ENCODE peak calls at places on chromosome 1, in ten cellular contexts. G is D341Med; P is stimulated activated CD4-positive, alpha-beta T cell treated with anti-CD3 and anti-CD28 coated beads, Interleukin-1b, Interleukin-23, amount 100 ng/mL, for 4 hours; M is HFF-Myc; K is GM12865; N is upper lobe of right lung; B is AG08395; E is HCT116; T is lung; D is activated CD4-positive, alpha-beta T cell treated with anti-CD3 and anti-CD28 coated beads, Interleukin-2, amount 10 ng/mL, durations not matched to agents 7 days and 5 days. X is an unnamed sample.

GRCh38 chr1:73998348-73998959 is 199.5 kb downstream of the LRRIQ3 start:
- DNase-seq in G (peak; percentile 30), P (no peak), M (peak; percentile 1), K (peak; percentile 50), N (no peak), B (peak; percentile 43), E (peak; percentile 8), T (no peak), D (no peak), X (no peak)

GRCh38 chr1:111948209-111949131 is 41.0 kb downstream of the KCND3 start:
- DNase-seq in G (no peak), P (no peak), M (no peak), K (no peak), N (peak; percentile 54), B (peak; percentile 51), E (no peak), T (no peak), D (no peak), X (no peak)

GRCh38 chr1:160369087-160369486 is 2.2 kb downstream of the NHLH1 start:
- DNase-seq in G (no peak), P (no peak), M (no peak), K (no peak), N (no peak), B (no peak), E (no peak), T (no peak), D (no peak), X (no peak)

GRCh38 chr1:211323156-211324063 is 3.2 kb upstream of the TRAF5 start:
- DNase-seq in G (peak; percentile 84), P (no peak), M (no peak), K (peak; percentile 81), N (no peak), B (peak; percentile 75), E (no peak), T (no peak), D (peak; percentile 81), X (peak; percentile 43)

GRCh38 chr1:184383772-184384323 is 3.0 kb upstream of the C1orf21 start:
- DNase-seq in G (no peak), P (no peak), M (no peak), K (no peak), N (no peak), B (no peak), E (no peak), T (no peak), D (no peak), X (no peak)

GRCh38 chr1:38274974-38275373 is 228.4 kb upstream of the POU3F1 start:
- DNase-seq in G (no peak), P (no peak), M (no peak), K (no peak), N (peak; percentile 52), B (no peak), E (no peak), T (no peak), D (no peak), X (no peak)

GRCh38 chr1:86872086-86872485 is 41.8 kb downstream of the SELENOF start:
- DNase-seq in G (no peak), P (no peak), M (no peak), K (no peak), N (no peak), B (no peak), E (no peak), T (no peak), D (no peak), X (no peak)

GRCh38 chr1:225737179-225737578 is 40.4 kb upstream of the SRP9 start:
- DNase-seq in G (no peak), P (no peak), M (no peak), K (no peak), N (no peak), B (no peak), E (no peak), T (no peak), D (no peak), X (no peak)

GRCh38 chr1:241457421-241457820 is 62.1 kb downstream of the FH start:
- DNase-seq in G (no peak), P (no peak), M (no peak), K (no peak), N (no peak), B (no peak), E (no peak), T (no peak), D (no peak), X (no peak)

GRCh38 chr1:54376085-54377039 is 29.8 kb downstream of the SSBP3 start:
- DNase-seq in G (no peak), P (no peak), M (no peak), K (peak; percentile 97), N (no peak), B (no peak), E (peak; percentile 13), T (no peak), D (peak; percentile 23), X (no peak)

GRCh38 chr1:119516680-119517079 is 9.7 kb downstream of the HSD3B1 start:
- DNase-seq in G (no peak), P (no peak), M (no peak), K (peak; percentile 5), N (no peak), B (no peak), E (peak; percentile 12), T (no peak), D (no peak), X (no peak)

X was measured in stimulated activated effector memory CD8-positive, alpha-beta T cell treated with anti-CD3 and anti-CD28 coated beads, Interleukin-12 subunit alpha, Interleukin-12 subunit beta, amount 100 ng/mL, for 72 hours.